ENCODE peak calls at places on chromosomes 13 and 19, in eight cellular contexts. U is foreskin fibroblast; P is activated CD8-positive, alpha-beta memory T cell treated with anti-CD3 and anti-CD28 coated beads for 4 hours; R is stimulated activated CD8-positive, alpha-beta memory T cell treated with anti-CD3 and anti-CD28 coated beads, Interleukin-4, amount 100 ng/mL, for 1 hour; K is T-helper 1 cell; X is CD4-positive, CD25-positive, alpha-beta regulatory T cell; L is naive thymus-derived CD4-positive, alpha-beta T cell; D is Kasumi-1. W is an unnamed sample.

GRCh38 chr13:31595568-31595967 is 143.8 kb upstream of the RXFP2 start:
- DNase-seq in U (peak), P (no peak), R (no peak), K (no peak), X (no peak), L (no peak), D (no peak), W (no peak)

GRCh38 chr13:75217949-75218348 is 264.0 kb downstream of the TBC1D4 start:
- DNase-seq in U (peak), P (no peak), R (no peak), K (no peak), X (peak), L (no peak), D (no peak), W (no peak)

GRCh38 chr19:3404324-3405260 is 38.2 kb downstream of the NFIC start:
- DNase-seq in U (peak), P (no peak), R (no peak), K (no peak), X (no peak), L (no peak), D (no peak), W (no peak)

GRCh38 chr13:31786011-31786410 is 46.7 kb downstream of the RXFP2 start:
- DNase-seq in U (no peak), P (no peak), R (no peak), K (no peak), X (no peak), L (no peak), D (no peak), W (no peak)

GRCh38 chr19:31389874-31390273 is 40.6 kb upstream of the TSHZ3 start:
- DNase-seq in U (no peak), P (no peak), R (no peak), K (no peak), X (no peak), L (no peak), D (no peak), W (no peak)

GRCh38 chr13:91245283-91245682 is 102.2 kb upstream of the MIR17HG start:
- DNase-seq in U (no peak), P (no peak), R (no peak), K (no peak), X (no peak), L (no peak), D (no peak), W (no peak)

GRCh38 chr13:63741029-63741813 is 2325.6 kb upstream of the PCDH20 start:
- DNase-seq in U (no peak), P (no peak), R (no peak), K (no peak), X (no peak), L (no peak), D (no peak), W (no peak)

GRCh38 chr13:35994131-35994966 is 136.8 kb downstream of the DCLK1 start:
- DNase-seq in U (peak), P (no peak), R (no peak), K (no peak), X (no peak), L (no peak), D (no peak), W (no peak)

GRCh38 chr19:31149306-31149975 is 199.8 kb downstream of the TSHZ3 start:
- DNase-seq in U (no peak), P (no peak), R (no peak), K (no peak), X (no peak), L (no peak), D (no peak), W (no peak)

GRCh38 chr13:113922412-113923118 is 51.3 kb downstream of the C13orf46 start:
- DNase-seq in U (no peak), P (no peak), R (no peak), K (no peak), X (no peak), L (no peak), D (no peak), W (no peak)

GRCh38 chr13:106496072-106496997 is 39.1 kb downstream of the EFNB2 start:
- DNase-seq in U (no peak), P (no peak), R (no peak), K (no peak), X (no peak), L (no peak), D (no peak), W (no peak)

GRCh38 chr13:110677731-110678545 is 28.0 kb downstream of the CARS2 start:
- DNase-seq in U (no peak), P (no peak), R (no peak), K (peak), X (no peak), L (no peak), D (no peak), W (no peak)

GRCh38 chr19:30276312-30276884 is 95.8 kb upstream of the ZNF536 start:
- DNase-seq in U (no peak), P (no peak), R (no peak), K (no peak), X (no peak), L (no peak), D (no peak), W (no peak)

GRCh38 chr19:19447536-19448237 is 42.2 kb downstream of the GATAD2A start:
- DNase-seq in U (peak), P (no peak), R (no peak), K (peak), X (peak), L (no peak), D (no peak), W (no peak)

GRCh38 chr13:110047511-110047910 is 259.4 kb downstream of the COL4A1 start:
- DNase-seq in U (no peak), P (no peak), R (no peak), K (no peak), X (no peak), L (no peak), D (no peak), W (no peak)

GRCh38 chr13:55013051-55013450 is 1984.4 kb downstream of the OLFM4 start:
- DNase-seq in U (no peak), P (no peak), R (no peak), K (no peak), X (no peak), L (no peak), D (no peak), W (no peak)

GRCh38 chr13:50892162-50892944 is 17.2 kb upstream of the RNASEH2B start:
- DNase-seq in U (no peak), P (no peak), R (no peak), K (peak), X (peak), L (no peak), D (peak), W (no peak)

GRCh38 chr19:40165362-40165937 is 25.8 kb upstream of the MAP3K10 start:
- DNase-seq in U (no peak), P (peak), R (peak), K (peak), X (peak), L (peak), D (peak), W (peak)

GRCh38 chr13:30110301-30111070 is 196.9 kb downstream of the KATNAL1 start:
- DNase-seq in U (no peak), P (no peak), R (no peak), K (no peak), X (no peak), L (no peak), D (no peak), W (no peak)

GRCh38 chr19:55213547-55213946 is 4.2 kb upstream of the PTPRH start:
- DNase-seq in U (no peak), P (no peak), R (no peak), K (no peak), X (no peak), L (no peak), D (no peak), W (no peak)

GRCh38 chr13:97648171-97648880 is 214.4 kb downstream of the RAP2A start:
- DNase-seq in U (no peak), P (no peak), R (no peak), K (no peak), X (no peak), L (no peak), D (no peak), W (no peak)

GRCh38 chr19:10537668-10538067 is 6.0 kb upstream of the ATG4D start:
- DNase-seq in U (no peak), P (no peak), R (no peak), K (no peak), X (no peak), L (no peak), D (no peak), W (no peak)

GRCh38 chr13:60707878-60708277 is 310.9 kb downstream of the TDRD3 start:
- DNase-seq in U (no peak), P (no peak), R (no peak), K (no peak), X (no peak), L (no peak), D (no peak), W (no peak)

GRCh38 chr19:16588824-16589577 is 16.8 kb upstream of the SLC35E1 start:
- DNase-seq in U (no peak), P (no peak), R (no peak), K (no peak), X (no peak), L (no peak), D (no peak), W (no peak)

GRCh38 chr19:18286973-18287635 is 5.7 kb upstream of the JUND start:
- DNase-seq in U (no peak), P (no peak), R (no peak), K (no peak), X (no peak), L (no peak), D (no peak), W (no peak)

GRCh38 chr19:48498922-48499321 is 12.7 kb downstream of the LMTK3 start:
- DNase-seq in U (no peak), P (no peak), R (no peak), K (no peak), X (no peak), L (no peak), D (no peak), W (no peak)

GRCh38 chr19:22528956-22529355 is 105.2 kb upstream of the ZNF492 start:
- DNase-seq in U (no peak), P (no peak), R (no peak), K (no peak), X (no peak), L (no peak), D (no peak), W (no peak)

GRCh38 chr19:3248728-3249315 is 24.4 kb downstream of the CELF5 start:
- DNase-seq in U (no peak), P (no peak), R (no peak), K (no peak), X (no peak), L (no peak), D (no peak), W (no peak)

GRCh38 chr19:10085641-10086031 is 481 bp upstream of the SHFL start:
- DNase-seq in U (no peak), P (no peak), R (no peak), K (no peak), X (no peak), L (no peak), D (no peak), W (no peak)

GRCh38 chr13:40186636-40187323 is 479.7 kb downstream of the FOXO1 start:
- DNase-seq in U (no peak), P (no peak), R (no peak), K (no peak), X (no peak), L (peak), D (no peak), W (no peak)